ENCODE peak calls at places on chromosomes 4 and X, in seven cellular contexts. One of them, this sample, is unnamed.
A peak's percentile ranks its signal among the peaks of the same experiment; 100 is the strongest.

GRCh38 chr4:97153042-97153441 is 990.2 kb downstream of the STPG2 start:
- DNase-seq in AG04449: no peak
- DNase-seq in left ventricle myocardium inferior: no peak
- DNase-seq in heart right ventricle: no peak
- DNase-seq in GM12864: no peak
- DNase-seq in bronchial epithelial cell: peak; percentile 18
- DNase-seq in cardiac muscle cell: peak; percentile 56
- DNase-seq in this sample: peak; percentile 54

GRCh38 chr4:105840426-105841174 is 54.7 kb upstream of the NPNT start:
- DNase-seq in AG04449: no peak
- DNase-seq in left ventricle myocardium inferior: no peak
- DNase-seq in heart right ventricle: no peak
- DNase-seq in GM12864: no peak
- DNase-seq in bronchial epithelial cell: no peak
- DNase-seq in cardiac muscle cell: no peak
- DNase-seq in this sample: no peak

GRCh38 chr4:94603170-94603747 is 151.5 kb downstream of the PDLIM5 start:
- DNase-seq in AG04449: no peak
- DNase-seq in left ventricle myocardium inferior: no peak
- DNase-seq in heart right ventricle: no peak
- DNase-seq in GM12864: no peak
- DNase-seq in bronchial epithelial cell: peak; percentile 39
- DNase-seq in cardiac muscle cell: no peak
- DNase-seq in this sample: peak; percentile 59

GRCh38 chrX:113305496-113305895 is 464.9 kb upstream of the AMOT start:
- DNase-seq in AG04449: peak; percentile 37
- DNase-seq in left ventricle myocardium inferior: no peak
- DNase-seq in heart right ventricle: no peak
- DNase-seq in GM12864: no peak
- DNase-seq in bronchial epithelial cell: peak; percentile 0
- DNase-seq in cardiac muscle cell: no peak
- DNase-seq in this sample: peak; percentile 0

GRCh38 chrX:153576961-153577360 is 22.0 kb downstream of the CCNQ start:
- DNase-seq in AG04449: no peak
- DNase-seq in left ventricle myocardium inferior: no peak
- DNase-seq in heart right ventricle: no peak
- DNase-seq in GM12864: no peak
- DNase-seq in bronchial epithelial cell: no peak
- DNase-seq in cardiac muscle cell: no peak
- DNase-seq in this sample: no peak

GRCh38 chr4:2059034-2059725 is at the start of gene NAT8L:
- DNase-seq in AG04449: no peak
- DNase-seq in left ventricle myocardium inferior: peak; percentile 27
- DNase-seq in heart right ventricle: peak; percentile 13
- DNase-seq in GM12864: no peak
- DNase-seq in bronchial epithelial cell: no peak
- DNase-seq in cardiac muscle cell: peak; percentile 83
- DNase-seq in this sample: no peak

GRCh38 chr4:1400191-1400805 is 5.9 kb downstream of the NKX1-1 start:
- DNase-seq in AG04449: no peak
- DNase-seq in left ventricle myocardium inferior: no peak
- DNase-seq in heart right ventricle: no peak
- DNase-seq in GM12864: no peak
- DNase-seq in bronchial epithelial cell: no peak
- DNase-seq in cardiac muscle cell: no peak
- DNase-seq in this sample: no peak

GRCh38 chr4:89000844-89001360 is 56.1 kb downstream of the FAM13A start:
- DNase-seq in AG04449: no peak
- DNase-seq in left ventricle myocardium inferior: no peak
- DNase-seq in heart right ventricle: no peak
- DNase-seq in GM12864: no peak
- DNase-seq in bronchial epithelial cell: peak; percentile 90
- DNase-seq in cardiac muscle cell: no peak
- DNase-seq in this sample: peak; percentile 81

GRCh38 chr4:82423245-82424054 is 6.8 kb downstream of the HNRNPDL start:
- DNase-seq in AG04449: no peak
- DNase-seq in left ventricle myocardium inferior: no peak
- DNase-seq in heart right ventricle: no peak
- DNase-seq in GM12864: no peak
- DNase-seq in bronchial epithelial cell: peak; percentile 77
- DNase-seq in cardiac muscle cell: no peak
- DNase-seq in this sample: peak; percentile 56

GRCh38 chrX:130245441-130245840 is 23.3 kb downstream of the ZNF280C start:
- DNase-seq in AG04449: peak; percentile 54
- DNase-seq in left ventricle myocardium inferior: no peak
- DNase-seq in heart right ventricle: no peak
- DNase-seq in GM12864: no peak
- DNase-seq in bronchial epithelial cell: no peak
- DNase-seq in cardiac muscle cell: no peak
- DNase-seq in this sample: no peak

GRCh38 chr4:54228064-54228527 is 997 bp upstream of the PDGFRA start:
- DNase-seq in AG04449: no peak
- DNase-seq in left ventricle myocardium inferior: peak; percentile 80
- DNase-seq in heart right ventricle: peak; percentile 79
- DNase-seq in GM12864: no peak
- DNase-seq in bronchial epithelial cell: peak; percentile 46
- DNase-seq in cardiac muscle cell: peak; percentile 92
- DNase-seq in this sample: peak; percentile 72

GRCh38 chr4:109298279-109299010 is 4.0 kb downstream of the COL25A1 start:
- DNase-seq in AG04449: no peak
- DNase-seq in left ventricle myocardium inferior: no peak
- DNase-seq in heart right ventricle: no peak
- DNase-seq in GM12864: no peak
- DNase-seq in bronchial epithelial cell: peak; percentile 49
- DNase-seq in cardiac muscle cell: peak; percentile 20
- DNase-seq in this sample: peak; percentile 62

GRCh38 chr4:6348408-6348807 is 78.8 kb downstream of the WFS1 start:
- DNase-seq in AG04449: no peak
- DNase-seq in left ventricle myocardium inferior: no peak
- DNase-seq in heart right ventricle: no peak
- DNase-seq in GM12864: no peak
- DNase-seq in bronchial epithelial cell: no peak
- DNase-seq in cardiac muscle cell: no peak
- DNase-seq in this sample: no peak

GRCh38 chrX:107146670-107147069 is 28.0 kb upstream of the RBM41 start:
- DNase-seq in AG04449: no peak
- DNase-seq in left ventricle myocardium inferior: no peak
- DNase-seq in heart right ventricle: no peak
- DNase-seq in GM12864: no peak
- DNase-seq in bronchial epithelial cell: peak; percentile 89
- DNase-seq in cardiac muscle cell: no peak
- DNase-seq in this sample: peak; percentile 83

GRCh38 chr4:176845636-176846035 is 52.9 kb upstream of the VEGFC start:
- DNase-seq in AG04449: peak; percentile 88
- DNase-seq in left ventricle myocardium inferior: no peak
- DNase-seq in heart right ventricle: no peak
- DNase-seq in GM12864: no peak
- DNase-seq in bronchial epithelial cell: peak; percentile 95
- DNase-seq in cardiac muscle cell: no peak
- DNase-seq in this sample: peak; percentile 94

GRCh38 chr4:168386002-168386401 is 67.5 kb upstream of the DDX60 start:
- DNase-seq in AG04449: no peak
- DNase-seq in left ventricle myocardium inferior: no peak
- DNase-seq in heart right ventricle: no peak
- DNase-seq in GM12864: no peak
- DNase-seq in bronchial epithelial cell: peak; percentile 24
- DNase-seq in cardiac muscle cell: no peak
- DNase-seq in this sample: peak; percentile 10

GRCh38 chr4:142121448-142121847 is 485.1 kb downstream of the IL15 start:
- DNase-seq in AG04449: no peak
- DNase-seq in left ventricle myocardium inferior: no peak
- DNase-seq in heart right ventricle: no peak
- DNase-seq in GM12864: no peak
- DNase-seq in bronchial epithelial cell: no peak
- DNase-seq in cardiac muscle cell: no peak
- DNase-seq in this sample: no peak

GRCh38 chr4:176270669-176271068 is 1.6 kb upstream of the ASB5 start:
- DNase-seq in AG04449: peak; percentile 99
- DNase-seq in left ventricle myocardium inferior: no peak
- DNase-seq in heart right ventricle: no peak
- DNase-seq in GM12864: no peak
- DNase-seq in bronchial epithelial cell: peak; percentile 99
- DNase-seq in cardiac muscle cell: no peak
- DNase-seq in this sample: peak; percentile 99

GRCh38 chr4:56732301-56732700 is 51.2 kb upstream of the HOPX start:
- DNase-seq in AG04449: no peak
- DNase-seq in left ventricle myocardium inferior: no peak
- DNase-seq in heart right ventricle: no peak
- DNase-seq in GM12864: no peak
- DNase-seq in bronchial epithelial cell: no peak
- DNase-seq in cardiac muscle cell: no peak
- DNase-seq in this sample: no peak

GRCh38 chr4:167234388-167234881 is at the start of gene SPOCK3:
- DNase-seq in AG04449: no peak
- DNase-seq in left ventricle myocardium inferior: peak; percentile 23
- DNase-seq in heart right ventricle: peak; percentile 21
- DNase-seq in GM12864: no peak
- DNase-seq in bronchial epithelial cell: peak; percentile 50
- DNase-seq in cardiac muscle cell: peak; percentile 82
- DNase-seq in this sample: peak; percentile 69

GRCh38 chr4:149175549-149175948 is 640.1 kb downstream of the IQCM start:
- DNase-seq in AG04449: no peak
- DNase-seq in left ventricle myocardium inferior: no peak
- DNase-seq in heart right ventricle: no peak
- DNase-seq in GM12864: no peak
- DNase-seq in bronchial epithelial cell: no peak
- DNase-seq in cardiac muscle cell: no peak
- DNase-seq in this sample: no peak

GRCh38 chr4:107419052-107419451 is 301.0 kb downstream of the PAPSS1 start:
- DNase-seq in AG04449: no peak
- DNase-seq in left ventricle myocardium inferior: no peak
- DNase-seq in heart right ventricle: no peak
- DNase-seq in GM12864: no peak
- DNase-seq in bronchial epithelial cell: no peak
- DNase-seq in cardiac muscle cell: no peak
- DNase-seq in this sample: no peak

GRCh38 chr4:11507920-11508319 is 79.2 kb upstream of the HS3ST1 start:
- DNase-seq in AG04449: no peak
- DNase-seq in left ventricle myocardium inferior: no peak
- DNase-seq in heart right ventricle: no peak
- DNase-seq in GM12864: no peak
- DNase-seq in bronchial epithelial cell: no peak
- DNase-seq in cardiac muscle cell: no peak
- DNase-seq in this sample: no peak

GRCh38 chr4:81314196-81314896 is 99.3 kb upstream of the PRKG2 start:
- DNase-seq in AG04449: no peak
- DNase-seq in left ventricle myocardium inferior: peak; percentile 27
- DNase-seq in heart right ventricle: peak; percentile 17
- DNase-seq in GM12864: no peak
- DNase-seq in bronchial epithelial cell: peak; percentile 1
- DNase-seq in cardiac muscle cell: peak; percentile 57
- DNase-seq in this sample: peak; percentile 12

GRCh38 chr4:53706422-53707032 is 115.2 kb upstream of the LNX1 start:
- DNase-seq in AG04449: no peak
- DNase-seq in left ventricle myocardium inferior: no peak
- DNase-seq in heart right ventricle: no peak
- DNase-seq in GM12864: peak; percentile 49
- DNase-seq in bronchial epithelial cell: peak; percentile 62
- DNase-seq in cardiac muscle cell: peak; percentile 73
- DNase-seq in this sample: peak; percentile 65

DNA sequence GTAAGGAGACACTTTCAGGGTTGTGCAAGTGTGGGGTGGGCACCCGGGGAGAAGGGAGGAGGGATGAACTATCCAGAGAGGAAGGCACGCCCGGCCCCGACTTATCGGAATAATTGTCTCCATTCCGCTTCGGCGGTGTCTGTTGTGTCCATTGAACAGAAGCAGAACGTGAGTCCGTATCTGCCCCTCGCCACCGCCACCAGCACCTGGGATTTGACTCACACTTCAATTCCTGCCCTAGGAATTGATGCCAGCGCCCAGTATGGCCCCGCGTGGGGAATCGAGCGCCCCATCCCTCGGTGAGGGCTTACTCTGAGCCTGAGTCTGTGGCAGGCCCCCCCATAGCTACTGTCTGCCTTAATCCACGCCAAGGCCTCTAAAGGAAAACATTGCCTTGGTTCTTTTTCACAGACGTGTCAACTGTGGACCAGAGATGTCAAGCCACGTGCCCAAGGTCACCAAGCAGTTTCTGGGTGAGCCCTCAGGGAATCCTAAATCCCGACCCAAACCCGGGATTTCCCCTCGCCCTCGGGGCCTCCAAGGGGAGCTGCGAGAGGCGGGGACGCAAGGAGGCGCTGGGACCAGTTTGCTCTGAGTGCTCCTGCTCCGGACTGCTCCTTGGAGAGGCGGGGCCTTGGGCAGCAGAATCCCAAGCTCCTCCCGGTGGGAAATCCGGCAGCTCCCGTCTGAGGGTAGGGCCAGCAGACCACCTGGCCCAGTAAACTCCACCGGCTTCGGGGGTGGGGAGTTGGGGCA is 12.9 kb downstream of the MSX1 start:
- DNase-seq in AG04449: no peak
- DNase-seq in left ventricle myocardium inferior: no peak
- DNase-seq in heart right ventricle: no peak
- DNase-seq in GM12864: no peak
- DNase-seq in bronchial epithelial cell: no peak
- DNase-seq in cardiac muscle cell: peak; percentile 39
- DNase-seq in this sample: no peak
- TF ChIP-seq CTCF in AG04449: no peak
- TF ChIP-seq CTCF in left ventricle myocardium inferior: no peak
- TF ChIP-seq CTCF in heart right ventricle: no peak
- TF ChIP-seq CTCF in GM12864: no peak
- TF ChIP-seq CTCF in bronchial epithelial cell: no peak
- TF ChIP-seq CTCF in cardiac muscle cell: no peak
- TF ChIP-seq CTCF in this sample: no peak

GRCh38 chr4:79651516-79651915 is 243.5 kb upstream of the GK2 start:
- DNase-seq in AG04449: peak; percentile 2
- DNase-seq in left ventricle myocardium inferior: no peak
- DNase-seq in heart right ventricle: no peak
- DNase-seq in GM12864: no peak
- DNase-seq in bronchial epithelial cell: peak; percentile 46
- DNase-seq in cardiac muscle cell: no peak
- DNase-seq in this sample: peak; percentile 17
- H3K4me3 ChIP-seq in AG04449: no peak overlapping the region
- H3K4me3 ChIP-seq in left ventricle myocardium inferior: no peak overlapping the region
- H3K4me3 ChIP-seq in heart right ventricle: no peak overlapping the region
- H3K4me3 ChIP-seq in GM12864: no peak overlapping the region
- H3K4me3 ChIP-seq in bronchial epithelial cell: no peak overlapping the region
- H3K4me3 ChIP-seq in cardiac muscle cell: no peak overlapping the region
- H3K4me3 ChIP-seq in this sample: no peak overlapping the region

GRCh38 chrX:120299928-120300327 is 11.3 kb downstream of the TMEM255A start:
- DNase-seq in AG04449: no peak
- DNase-seq in left ventricle myocardium inferior: no peak
- DNase-seq in heart right ventricle: no peak
- DNase-seq in GM12864: no peak
- DNase-seq in bronchial epithelial cell: peak; percentile 40
- DNase-seq in cardiac muscle cell: peak; percentile 3
- DNase-seq in this sample: peak; percentile 51
- TF ChIP-seq CTCF in AG04449: no peak
- TF ChIP-seq CTCF in left ventricle myocardium inferior: peak; percentile 34
- TF ChIP-seq CTCF in heart right ventricle: peak; percentile 42
- TF ChIP-seq CTCF in GM12864: peak; percentile 2
- TF ChIP-seq CTCF in bronchial epithelial cell: peak; percentile 38
- TF ChIP-seq CTCF in cardiac muscle cell: peak; percentile 4
- TF ChIP-seq CTCF in this sample: peak; percentile 59

DNA sequence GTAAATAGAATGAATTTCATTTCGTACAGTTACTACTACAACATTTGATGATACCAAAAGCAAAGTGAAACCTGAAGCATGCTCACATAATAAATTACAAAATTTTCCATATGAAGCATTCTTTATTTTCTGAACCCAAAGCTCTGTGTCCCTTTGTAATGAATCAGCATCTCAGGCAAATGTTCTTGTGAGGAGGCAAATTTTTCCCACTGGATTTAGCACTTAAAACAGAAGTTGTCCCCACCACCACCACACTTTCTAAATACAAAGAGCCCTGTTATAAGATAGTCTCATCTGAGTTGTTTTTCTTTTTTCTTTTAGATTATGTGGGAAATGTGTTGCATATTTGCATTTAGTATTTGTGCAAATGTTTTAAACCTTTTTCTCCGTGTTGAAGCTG is 70.6 kb upstream of the NFKB1 start:
- DNase-seq in AG04449: no peak
- DNase-seq in left ventricle myocardium inferior: no peak
- DNase-seq in heart right ventricle: no peak
- DNase-seq in GM12864: no peak
- DNase-seq in bronchial epithelial cell: peak; percentile 40
- DNase-seq in cardiac muscle cell: no peak
- DNase-seq in this sample: peak; percentile 21
- H3K4me3 ChIP-seq in AG04449: peak overlapping the region; percentile 59
- H3K4me3 ChIP-seq in left ventricle myocardium inferior: peak overlapping the region; percentile 71
- H3K4me3 ChIP-seq in heart right ventricle: peak overlapping the region; percentile 59
- H3K4me3 ChIP-seq in GM12864: peak overlapping the region; percentile 57
- H3K4me3 ChIP-seq in bronchial epithelial cell: peak overlapping the region; percentile 44
- H3K4me3 ChIP-seq in cardiac muscle cell: peak overlapping the region; percentile 43
- H3K4me3 ChIP-seq in this sample: peak overlapping the region; percentile 50

This sample was measured in epithelial cell of esophagus.